ENCODE peak calls at places on chromosomes 16 and 17, in four cellular contexts. C is H9, D is trophoblast cell, M is IMR-90. F is an unnamed sample.

GRCh38 chr16:12132850-12133249 is 156.3 kb downstream of the SNX29 start:
- DNase-seq in C (no peak), D (peak; percentile 25), M (no peak), F (no peak)

GRCh38 chr17:4310349-4311060 is 46.7 kb upstream of the ANKFY1 start:
- DNase-seq in C (no peak), D (no peak), M (peak; percentile 54), F (no peak)

GRCh38 chr16:87543436-87544191 is 50.8 kb upstream of the ZCCHC14 start:
- DNase-seq in C (no peak), D (no peak), M (no peak), F (no peak)

GRCh38 chr17:62093188-62094155 is 28.4 kb upstream of the MED13 start:
- DNase-seq in C (no peak), D (peak; percentile 64), M (peak; percentile 95), F (peak; percentile 71)

GRCh38 chr16:3266873-3267537 is 10.6 kb upstream of the MEFV start:
- DNase-seq in C (no peak), D (peak; percentile 16), M (peak; percentile 35), F (peak; percentile 57)

GRCh38 chr16:55155815-55156214 is 168.2 kb upstream of the IRX6 start:
- DNase-seq in C (peak; percentile 50), D (no peak), M (no peak), F (no peak)

GRCh38 chr16:23692190-23692837 is 13.6 kb downstream of the PLK1 start:
- DNase-seq in C (no peak), D (no peak), M (no peak), F (no peak)

GRCh38 chr16:66270333-66270927 is 96.1 kb upstream of the CDH5 start:
- DNase-seq in C (peak; percentile 90), D (peak; percentile 72), M (peak; percentile 54), F (peak; percentile 54)

GRCh38 chr17:13405807-13406206 is 195.9 kb downstream of the HS3ST3A1 start:
- DNase-seq in C (no peak), D (no peak), M (no peak), F (no peak)

GRCh38 chr17:22278302-22279275 is 586.3 kb downstream of the KCNJ18 start:
- DNase-seq in C (peak; percentile 16), D (no peak), M (no peak), F (no peak)

GRCh38 chr17:68085751-68086445 is 50.4 kb downstream of the KPNA2 start:
- DNase-seq in C (no peak), D (no peak), M (no peak), F (no peak)

GRCh38 chr17:70100983-70101382 is 26.0 kb downstream of the KCNJ16 start:
- DNase-seq in C (no peak), D (no peak), M (no peak), F (no peak)

GRCh38 chr17:12877953-12878669 is 88.8 kb downstream of the ARHGAP44 start:
- DNase-seq in C (no peak), D (peak; percentile 28), M (no peak), F (no peak)

GRCh38 chr17:59830007-59830630 is 62.6 kb downstream of the TUBD1 start:
- DNase-seq in C (no peak), D (no peak), M (peak; percentile 63), F (peak; percentile 54)

GRCh38 chr17:17876959-17877547 is 40.3 kb upstream of the SREBF1 start:
- DNase-seq in C (no peak), D (no peak), M (peak; percentile 24), F (peak; percentile 22)

DNA sequence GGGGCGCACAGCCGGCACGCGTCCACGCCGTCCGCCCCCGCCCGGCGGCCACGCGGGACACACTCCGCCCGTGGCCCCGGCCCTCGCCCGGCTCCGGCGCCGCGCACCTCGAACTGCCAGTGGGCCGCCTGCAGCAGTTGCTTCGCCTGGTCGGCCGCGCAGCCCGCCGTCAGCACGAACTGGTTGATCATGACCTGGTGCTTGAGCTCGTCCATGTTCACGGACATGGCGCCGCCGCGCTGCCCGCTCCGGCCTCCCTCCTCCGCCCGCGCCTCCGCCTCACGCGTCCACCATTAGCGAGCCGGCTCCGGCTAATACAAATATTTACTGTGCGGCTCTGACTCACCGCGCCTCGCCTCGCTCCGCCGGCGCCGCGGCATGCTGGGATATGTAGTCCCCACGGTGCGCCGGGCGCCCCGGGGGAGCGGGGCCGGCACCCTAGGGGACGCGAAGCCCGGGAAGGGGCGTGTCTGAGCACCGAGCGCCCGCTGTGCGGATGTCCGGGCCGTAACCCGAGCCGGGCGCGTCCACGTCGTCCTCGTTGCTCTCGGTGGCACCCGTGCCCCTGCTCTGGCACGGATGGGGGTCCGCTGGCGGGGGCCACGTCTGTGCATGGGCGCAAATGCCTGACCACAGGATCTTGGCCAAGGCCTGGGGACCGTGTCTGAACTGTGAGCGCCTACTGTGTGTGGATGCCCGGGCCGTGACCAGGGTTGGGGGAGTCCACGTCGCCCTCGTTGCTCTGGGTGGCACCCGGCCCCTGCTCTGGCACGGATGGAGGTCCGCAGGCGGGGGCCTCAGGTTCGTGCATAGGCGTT is at the start of gene UBALD1:
- DNase-seq in C (peak; percentile 82), D (peak; percentile 94), M (peak; percentile 87), F (peak; percentile 93)
- H3K4ac ChIP-seq in C (peak within 1 kb of the TSS; percentile 16), D (peak within 1 kb of the TSS; percentile 90), M (peak within 1 kb of the TSS; percentile 92), F (peak within 1 kb of the TSS; percentile 92)

DNA sequence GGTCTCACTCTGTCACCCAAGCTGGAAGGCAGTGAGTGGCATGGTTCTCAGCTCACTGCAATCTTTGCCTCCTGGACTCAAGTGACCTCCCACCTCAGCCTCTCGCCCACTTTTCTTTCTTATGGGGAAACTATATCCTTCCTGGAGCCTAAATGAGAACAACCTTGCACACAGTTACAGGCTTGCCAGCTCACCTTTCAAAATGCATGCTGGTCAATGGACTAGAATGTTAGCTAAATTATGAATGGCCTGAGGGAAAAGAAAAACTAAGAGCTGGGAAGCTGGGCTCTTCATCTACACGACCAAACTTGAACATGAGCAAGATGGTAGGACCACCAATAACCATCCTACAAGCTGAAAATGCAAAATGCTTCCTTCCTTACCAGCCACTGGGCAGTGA is 10.6 kb upstream of the LHX1 start:
- DNase-seq in C (no peak), D (peak; percentile 68), M (no peak), F (no peak)
- H3K4ac ChIP-seq in C (no peak overlapping the region), D (no peak overlapping the region), M (no peak overlapping the region), F (no peak overlapping the region)

GRCh38 chr16:1964046-1964505 is 550 bp downstream of the RPS2 start:
- DNase-seq in C (no peak), D (peak; percentile 33), M (no peak), F (peak; percentile 57)

GRCh38 chr16:1966460-1966859 is at the start of gene RNF151:
- DNase-seq in C (no peak), D (no peak), M (no peak), F (no peak)

GRCh38 chr16:1965610-1966009 is 984 bp upstream of the RPS2 start:
- DNase-seq in C (no peak), D (no peak), M (no peak), F (no peak)

GRCh38 chr16:1961651-1962067 is 2.3 kb downstream of the NDUFB10 start:
- DNase-seq in C (no peak), D (no peak), M (no peak), F (no peak)

DNA sequence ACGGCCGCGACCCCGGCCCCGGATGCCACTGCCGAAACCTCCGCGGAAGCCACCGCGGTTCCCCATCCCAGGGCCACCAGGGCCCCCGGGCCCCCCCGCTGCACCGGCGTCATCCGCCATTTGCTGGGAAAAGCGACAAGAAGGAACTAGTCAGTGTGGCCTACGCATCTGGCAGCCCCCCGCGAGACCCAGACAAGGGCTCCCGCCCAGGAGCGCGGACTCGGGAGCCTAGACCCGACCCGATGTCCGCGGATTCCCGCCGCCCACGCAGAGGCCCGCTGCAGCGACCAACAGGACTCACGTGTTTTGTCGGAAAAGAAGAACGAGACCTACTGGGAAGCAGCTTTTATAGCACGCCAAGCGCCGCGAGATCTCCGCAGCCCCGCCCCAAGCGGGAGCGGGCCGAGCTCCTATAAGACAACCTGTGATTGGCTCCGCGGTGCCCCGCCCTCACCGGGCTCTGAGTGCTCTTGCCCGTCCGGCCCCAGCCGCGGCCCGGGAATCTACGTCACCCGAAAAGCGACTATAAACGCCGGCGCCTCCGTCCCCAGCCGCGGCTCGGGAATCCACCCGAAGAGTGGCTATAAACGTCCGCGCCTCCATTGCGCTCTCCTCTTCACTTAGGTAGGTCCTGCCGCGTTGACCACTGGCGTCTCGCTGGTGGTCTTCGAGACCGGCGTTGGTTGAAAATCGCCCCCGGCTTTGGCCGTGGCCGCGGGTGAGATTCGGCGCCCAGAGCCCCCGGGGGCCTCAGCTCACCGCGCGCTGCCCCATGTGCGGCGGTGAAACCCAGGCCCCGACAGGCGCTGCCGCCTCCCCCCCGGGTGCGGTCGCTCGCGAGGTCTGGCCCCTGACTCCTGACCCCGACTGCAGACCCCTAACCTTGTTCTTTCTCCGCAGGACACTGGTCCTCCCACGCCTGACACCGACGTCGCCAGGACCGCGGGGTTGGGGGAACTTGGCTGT is at the start of gene RPS2:
- DNase-seq in C (peak; percentile 99), D (peak; percentile 100), M (peak; percentile 98), F (peak; percentile 99)
- H3K4ac ChIP-seq in C (no peak within 1 kb of the TSS), D (peak within 1 kb of the TSS; percentile 90), M (peak within 1 kb of the TSS; percentile 95), F (peak within 1 kb of the TSS; percentile 86)

DNA sequence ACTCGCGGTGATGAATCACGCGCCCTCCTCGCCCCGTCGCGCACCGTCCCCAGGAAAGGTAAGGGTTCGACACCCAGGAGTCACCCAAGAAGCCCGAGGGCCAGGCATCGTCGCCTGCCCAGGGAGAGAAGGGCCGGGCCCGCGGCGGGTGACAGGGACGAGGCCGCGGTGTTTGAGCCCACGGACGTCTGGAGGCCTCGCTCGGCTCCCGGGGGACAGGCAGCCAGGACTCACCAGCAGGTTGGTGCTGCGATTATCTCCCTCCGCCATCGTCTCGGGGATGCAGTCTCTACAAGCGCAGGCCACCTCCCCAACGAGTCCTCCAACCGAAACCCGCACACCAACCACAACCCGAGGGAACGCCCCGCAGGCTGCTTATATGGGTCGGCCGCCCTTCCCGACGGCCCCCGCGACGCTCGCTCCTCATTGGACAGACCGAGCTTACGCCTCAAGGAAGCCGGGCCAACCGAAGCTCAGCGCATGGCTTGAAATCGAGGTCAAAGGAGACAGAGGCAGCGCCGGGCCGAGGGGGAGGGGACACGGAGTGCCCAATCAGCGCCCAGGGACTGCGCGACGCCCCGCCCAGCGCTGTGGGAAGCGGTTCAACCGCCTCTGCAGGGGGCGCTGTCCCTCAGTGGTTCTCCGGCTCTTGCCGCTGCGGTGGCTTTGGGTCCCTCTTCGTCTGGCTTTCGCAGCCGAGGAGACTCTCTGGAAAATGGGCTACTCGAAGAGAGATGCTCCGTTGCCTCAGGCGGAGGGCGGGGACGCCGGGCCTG is at the start of gene ARL6IP1:
- DNase-seq in C (peak; percentile 99), D (peak; percentile 100), M (peak; percentile 99), F (peak; percentile 100)
- H3K4ac ChIP-seq in C (no peak within 1 kb of the TSS), D (peak within 1 kb of the TSS; percentile 95), M (peak within 1 kb of the TSS; percentile 72), F (peak within 1 kb of the TSS; percentile 90)

GRCh38 chr17:409308-409847 is 56.8 kb upstream of the RPH3AL start:
- DNase-seq in C (no peak), D (no peak), M (no peak), F (no peak)
- H3K4ac ChIP-seq in C (no peak overlapping the region), D (no peak overlapping the region), M (peak overlapping the region; percentile 85), F (peak overlapping the region; percentile 26)

DNA sequence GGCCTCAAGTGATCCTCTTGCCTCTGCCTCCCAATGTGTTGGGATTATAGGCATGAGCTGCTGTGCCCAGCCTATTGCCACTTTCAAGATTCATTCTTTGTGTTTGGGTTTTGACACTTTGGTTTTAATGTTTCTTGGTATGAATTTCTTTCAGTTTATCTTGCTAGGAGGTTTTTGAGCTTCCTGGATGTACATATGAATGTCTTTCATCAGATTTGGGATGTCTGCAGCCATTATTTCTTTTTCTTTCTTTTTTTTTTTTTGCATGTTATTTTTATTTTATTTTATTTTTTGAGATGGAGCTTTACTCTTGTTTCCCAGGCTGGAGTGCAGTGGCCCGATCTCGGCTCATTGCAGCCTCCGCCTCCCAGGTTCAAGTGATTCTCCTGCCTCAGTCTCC is 18.5 kb downstream of the MRPL45 start:
- DNase-seq in C (no peak), D (no peak), M (no peak), F (no peak)
- H3K4ac ChIP-seq in C (no peak overlapping the region), D (no peak overlapping the region), M (no peak overlapping the region), F (no peak overlapping the region)

F was measured in mesenchymal stem cell.